ENCODE peak calls at places on chromosome 9, in eight cellular contexts. A, E, M, T, R, N, C and U are unnamed samples.
A peak's percentile ranks its signal among the peaks of the same experiment; 100 is the strongest.

GRCh38 chr9:30036558-30036957 is 2347.9 kb upstream of the ACO1 start:
- DNase-seq in E (no peak), C (no peak), M (no peak), R (no peak), N (no peak), A (no peak), T (no peak), U (no peak)

GRCh38 chr9:38016375-38017120 is 52.5 kb downstream of the SHB start:
- DNase-seq in M (peak; percentile 93), C (no peak), A (no peak), E (no peak), R (no peak), T (no peak), N (no peak), U (no peak)

GRCh38 chr9:2354216-2354615 is 267.4 kb upstream of the VLDLR start:
- DNase-seq in R (no peak), N (no peak), A (no peak), T (no peak), C (no peak), M (no peak), E (no peak), U (no peak)

GRCh38 chr9:81032030-81032572 is 657.2 kb downstream of the TLE1 start:
- DNase-seq in R (no peak), M (peak; percentile 84), C (no peak), T (no peak), A (no peak), E (no peak), N (no peak), U (no peak)

GRCh38 chr9:69946800-69947437 is 96.7 kb upstream of the MAMDC2 start:
- DNase-seq in R (no peak), A (no peak), C (no peak), N (no peak), M (peak; percentile 95), E (no peak), T (no peak), U (no peak)

GRCh38 chr9:107249665-107250285 is 33.3 kb upstream of the RAD23B start:
- DNase-seq in N (no peak), M (peak; percentile 55), E (no peak), T (no peak), C (no peak), A (no peak), R (no peak), U (no peak)

GRCh38 chr9:119802115-119802514 is 432.9 kb upstream of the BRINP1 start:
- DNase-seq in E (no peak), A (no peak), T (no peak), R (no peak), C (no peak), N (no peak), M (peak; percentile 14), U (no peak)

GRCh38 chr9:116497081-116497480 is 190.0 kb upstream of the TRIM32 start:
- DNase-seq in M (peak; percentile 25), E (no peak), R (no peak), C (no peak), N (no peak), A (no peak), T (no peak), U (no peak)

GRCh38 chr9:106075991-106076390 is 381.6 kb downstream of the TMEM38B start:
- DNase-seq in M (peak; percentile 23), T (no peak), N (no peak), C (no peak), A (no peak), R (peak; percentile 51), E (no peak), U (no peak)

GRCh38 chr9:114047717-114048116 is 30.4 kb downstream of the AMBP start:
- DNase-seq in M (peak; percentile 30), N (peak; percentile 19), E (peak; percentile 29), T (peak; percentile 38), A (no peak), C (no peak), R (no peak), U (peak; percentile 54)

GRCh38 chr9:28177142-28177541 is 603.9 kb upstream of the C9orf72 start:
- DNase-seq in R (no peak), T (no peak), E (no peak), N (no peak), M (no peak), A (no peak), C (no peak), U (no peak)

GRCh38 chr9:73371801-73372200 is 220.1 kb downstream of the ANXA1 start:
- DNase-seq in C (no peak), M (no peak), R (no peak), T (no peak), A (no peak), E (no peak), N (no peak), U (no peak)

GRCh38 chr9:106921989-106922388 is 59.0 kb downstream of the ZNF462 start:
- DNase-seq in M (peak; percentile 58), N (no peak), C (no peak), E (no peak), A (no peak), T (no peak), R (no peak), U (peak; percentile 19)

GRCh38 chr9:136728548-136729123 is 14.1 kb downstream of the LCN10 start:
- DNase-seq in E (peak; percentile 58), C (no peak), A (no peak), R (no peak), N (no peak), T (no peak), M (peak; percentile 76), U (no peak)

GRCh38 chr9:3459076-3459475 is 66.7 kb downstream of the RFX3 start:
- DNase-seq in C (no peak), R (no peak), T (no peak), N (no peak), M (no peak), A (no peak), E (peak; percentile 65), U (no peak)

GRCh38 chr9:93675336-93676150 is 99.2 kb downstream of the PHF2 start:
- DNase-seq in R (peak; percentile 48), T (peak; percentile 13), A (no peak), M (no peak), N (peak; percentile 65), E (no peak), C (no peak), U (no peak)

GRCh38 chr9:124392855-124393460 is 22.3 kb downstream of the PSMB7 start:
- DNase-seq in R (peak; percentile 86), T (no peak), N (no peak), C (no peak), A (no peak), E (peak; percentile 42), M (peak; percentile 96), U (no peak)

GRCh38 chr9:79689576-79689975 is 117.8 kb downstream of the TLE4 start:
- DNase-seq in A (no peak), T (no peak), N (no peak), C (no peak), E (no peak), M (no peak), R (no peak), U (no peak)

GRCh38 chr9:107480386-107480789 is 9.2 kb downstream of the KLF4 start:
- DNase-seq in R (peak; percentile 58), C (no peak), N (peak; percentile 79), A (no peak), E (no peak), T (peak; percentile 35), M (peak; percentile 90), U (no peak)

GRCh38 chr9:37364136-37364535 is 58.4 kb upstream of the GRHPR start:
- DNase-seq in T (no peak), C (no peak), R (no peak), N (no peak), M (no peak), A (no peak), E (no peak), U (no peak)

GRCh38 chr9:4062966-4063365 is 236.9 kb downstream of the GLIS3 start:
- DNase-seq in C (no peak), A (no peak), R (no peak), N (no peak), M (peak; percentile 32), T (no peak), E (no peak), U (no peak)

GRCh38 chr9:135904121-135904520 is 3.2 kb downstream of the CAMSAP1 start:
- DNase-seq in M (no peak), E (no peak), T (no peak), N (peak; percentile 15), A (no peak), C (no peak), R (no peak), U (no peak)

DNA sequence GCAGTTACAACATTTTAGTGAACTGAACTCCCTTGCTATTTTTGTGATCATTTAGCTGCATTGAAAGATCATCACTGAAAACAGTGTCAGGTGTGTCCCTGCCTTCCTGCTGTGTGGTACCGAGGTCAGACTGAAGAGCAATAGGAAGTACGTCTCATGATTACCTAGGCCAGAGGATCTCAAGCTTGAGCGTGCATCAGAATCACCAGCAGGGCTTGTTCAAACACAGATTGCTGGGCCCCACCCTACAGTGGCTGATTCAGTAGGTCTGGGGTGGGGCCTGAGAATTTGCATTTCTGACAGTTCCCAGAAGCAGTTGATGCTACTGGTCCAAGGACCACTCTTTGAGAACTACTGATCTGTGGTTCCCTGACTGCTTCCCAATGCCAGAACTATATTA is 159.6 kb downstream of the ACTL7B start:
- DNase-seq in E (no peak), A (no peak), T (no peak), R (no peak), C (no peak), M (no peak), N (no peak), U (no peak)
- H3K9me3 ChIP-seq in E (no peaks in the 10 kb centered on the region), A (no peaks in the 10 kb centered on the region), T (no peaks in the 10 kb centered on the region), R (peaks cover 3% of the 10 kb centered on the region), C (no peaks in the 10 kb centered on the region), M (no peaks in the 10 kb centered on the region), N (no peaks in the 10 kb centered on the region), U (no peaks in the 10 kb centered on the region)

GRCh38 chr9:96854877-96855273 is 561 bp upstream of the ZNF782 start:
- DNase-seq in R (no peak), C (no peak), N (no peak), E (no peak), M (no peak), T (no peak), A (no peak), U (no peak)
- H3K27ac ChIP-seq in R (peak overlapping the region; percentile 27), C (no peak overlapping the region), N (no peak overlapping the region), E (no peak overlapping the region), M (no peak overlapping the region), T (no peak overlapping the region), A (no peak overlapping the region), U (no peak overlapping the region)

GRCh38 chr9:15885464-15885863 is 332.6 kb downstream of the CCDC171 start:
- DNase-seq in T (no peak), C (no peak), A (no peak), E (no peak), N (no peak), M (no peak), R (no peak), U (no peak)

GRCh38 chr9:15889555-15889954 is 336.7 kb downstream of the CCDC171 start:
- DNase-seq in R (no peak), C (no peak), T (no peak), E (peak; percentile 0), M (peak; percentile 66), N (no peak), A (no peak), U (no peak)
- H3K9me3 ChIP-seq in R (no peaks in the 10 kb centered on the region), C (no peaks in the 10 kb centered on the region), T (no peaks in the 10 kb centered on the region), E (no peaks in the 10 kb centered on the region), M (no peaks in the 10 kb centered on the region), N (no peaks in the 10 kb centered on the region), A (no peaks in the 10 kb centered on the region), U (no peaks in the 10 kb centered on the region)

DNA sequence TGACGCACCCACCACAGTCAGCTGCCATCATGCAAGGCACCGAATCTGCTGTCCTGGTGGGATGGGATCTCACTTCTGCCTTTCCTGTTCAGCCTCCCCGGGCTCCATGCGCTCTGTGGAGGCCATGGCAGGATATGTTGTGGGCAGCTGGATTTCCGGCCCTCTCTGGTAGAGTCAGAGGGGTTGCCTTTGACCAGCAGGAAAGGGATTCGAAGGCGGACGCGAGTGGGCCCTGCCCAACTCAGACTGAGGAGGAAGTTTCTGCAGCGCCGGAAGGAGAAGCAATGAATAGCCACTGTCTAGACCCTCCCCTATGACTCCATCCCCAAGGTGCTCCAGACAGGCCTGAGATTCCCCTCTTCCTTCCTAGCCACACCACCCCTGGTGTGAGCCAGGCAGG is 35.6 kb downstream of the GADD45G start:
- DNase-seq in T (no peak), A (no peak), M (no peak), C (no peak), E (no peak), N (peak; percentile 68), R (no peak), U (no peak)
- H3K27ac ChIP-seq in T (no peak overlapping the region), A (no peak overlapping the region), M (no peak overlapping the region), C (no peak overlapping the region), E (no peak overlapping the region), N (peak overlapping the region; percentile 80), R (no peak overlapping the region), U (no peak overlapping the region)